ENCODE peak calls at places on chromosomes 12 and 14, in four cellular contexts. X is K562, Y is HepG2, B is GM12878. E is an unnamed sample.

GRCh38 chr14:104240426-104241157 is 102.2 kb downstream of the KIF26A start:
- DNase-seq in B (no peak), Y (no peak), X (no peak), E (peak)

GRCh38 chr14:22047105-22047504 is 373.5 kb upstream of the OR4E1 start:
- DNase-seq in Y (peak), X (no peak), B (no peak), E (no peak)

GRCh38 chr14:44339256-44339655 is 167.8 kb downstream of the FSCB start:
- DNase-seq in B (no peak), Y (no peak), X (no peak), E (no peak)

GRCh38 chr12:81617915-81618314 is 141.2 kb downstream of the PPFIA2 start:
- DNase-seq in Y (no peak), B (no peak), X (no peak), E (no peak)

GRCh38 chr14:101088395-101088667 is 184.8 kb upstream of the RTL1 start:
- DNase-seq in Y (no peak), B (no peak), X (no peak), E (no peak)

GRCh38 chr12:3872800-3873636 is at the start of gene PARP11:
- DNase-seq in X (peak), B (peak), Y (peak), E (peak)

GRCh38 chr12:107317751-107318553 is 224.6 kb upstream of the CRY1 start:
- DNase-seq in X (peak), B (no peak), Y (peak), E (peak)

GRCh38 chr12:113056631-113057488 is at the start of gene DTX1:
- DNase-seq in X (peak), B (no peak), Y (no peak), E (no peak)

GRCh38 chr14:66009104-66009503 is 477.1 kb upstream of the CCDC196 start:
- DNase-seq in X (no peak), Y (no peak), B (no peak), E (no peak)

GRCh38 chr12:94754653-94755052 is 104.3 kb upstream of the TMCC3 start:
- DNase-seq in B (no peak), Y (no peak), X (no peak), E (no peak)

GRCh38 chr14:31770271-31770670 is 209.1 kb downstream of the NUBPL start:
- DNase-seq in B (no peak), X (no peak), Y (no peak), E (no peak)

GRCh38 chr14:89000007-89000942 is 175.8 kb downstream of the TTC8 start:
- DNase-seq in B (no peak), Y (peak), X (peak), E (no peak)

GRCh38 chr12:26318661-26319068 is 123.3 kb downstream of the SSPN start:
- DNase-seq in X (peak), B (no peak), Y (peak), E (peak)

GRCh38 chr14:100030441-100031153 is 34.6 kb upstream of the EVL start:
- DNase-seq in B (no peak), X (no peak), Y (no peak), E (no peak)

GRCh38 chr12:24109381-24110039 is 160.0 kb upstream of the SOX5 start:
- DNase-seq in X (no peak), B (peak), Y (peak), E (no peak)

GRCh38 chr14:76870146-76870545 is 43.9 kb downstream of the LRRC74A start:
- DNase-seq in B (no peak), X (no peak), Y (peak), E (no peak)

GRCh38 chr14:106786697-106787096 is 1260.3 kb downstream of the TMEM121 start:
- DNase-seq in X (no peak), B (no peak), Y (no peak), E (no peak)

GRCh38 chr12:132324841-132325732 is 4.3 kb downstream of the GALNT9 start:
- DNase-seq in Y (no peak), X (no peak), B (no peak), E (no peak)

GRCh38 chr12:124317400-124317799 is 22.5 kb downstream of the RFLNA start:
- DNase-seq in Y (no peak), B (no peak), X (no peak), E (no peak)

GRCh38 chr12:107992870-107993451 is 136.1 kb upstream of the WSCD2 start:
- DNase-seq in B (peak), X (peak), Y (peak), E (peak)

GRCh38 chr12:5507536-5507935 is 75.6 kb downstream of the NTF3 start:
- DNase-seq in B (no peak), X (no peak), Y (no peak), E (no peak)

GRCh38 chr14:81849714-81850113 is 316.1 kb upstream of the SEL1L start:
- DNase-seq in B (no peak), X (no peak), Y (no peak), E (no peak)

GRCh38 chr14:75258079-75258802 is 20.4 kb upstream of the FOS start:
- DNase-seq in B (no peak), X (no peak), Y (no peak), E (no peak)

GRCh38 chr12:59695379-59695778 is 99.5 kb downstream of the SLC16A7 start:
- DNase-seq in B (no peak), Y (no peak), X (no peak), E (no peak)

GRCh38 chr12:14885718-14886201 is at the start of gene MGP:
- DNase-seq in X (no peak), Y (no peak), B (no peak), E (no peak)

GRCh38 chr12:106254724-106255123 is 6.9 kb upstream of the CKAP4 start:
- DNase-seq in Y (no peak), X (no peak), B (no peak), E (no peak)

GRCh38 chr14:102057480-102058114 is 29.2 kb downstream of the HSP90AA1 start:
- DNase-seq in X (no peak), B (no peak), Y (no peak), E (no peak)

GRCh38 chr14:61925043-61925442 is 162.8 kb downstream of the SNAPC1 start:
- DNase-seq in B (no peak), X (no peak), Y (peak), E (no peak)

GRCh38 chr14:94317259-94317658 is 5.9 kb downstream of the SERPINA6 start:
- DNase-seq in X (no peak), Y (peak), B (no peak), E (no peak)

GRCh38 chr14:94322648-94323570 is at the start of gene SERPINA6:
- DNase-seq in X (no peak), B (no peak), Y (peak), E (no peak)

GRCh38 chr14:94321421-94322271 is 1.5 kb downstream of the SERPINA6 start:
- DNase-seq in Y (no peak), X (no peak), B (no peak), E (no peak)

GRCh38 chr14:94316692-94317091 is 6.4 kb downstream of the SERPINA6 start:
- DNase-seq in Y (no peak), B (no peak), X (no peak), E (no peak)

DNA sequence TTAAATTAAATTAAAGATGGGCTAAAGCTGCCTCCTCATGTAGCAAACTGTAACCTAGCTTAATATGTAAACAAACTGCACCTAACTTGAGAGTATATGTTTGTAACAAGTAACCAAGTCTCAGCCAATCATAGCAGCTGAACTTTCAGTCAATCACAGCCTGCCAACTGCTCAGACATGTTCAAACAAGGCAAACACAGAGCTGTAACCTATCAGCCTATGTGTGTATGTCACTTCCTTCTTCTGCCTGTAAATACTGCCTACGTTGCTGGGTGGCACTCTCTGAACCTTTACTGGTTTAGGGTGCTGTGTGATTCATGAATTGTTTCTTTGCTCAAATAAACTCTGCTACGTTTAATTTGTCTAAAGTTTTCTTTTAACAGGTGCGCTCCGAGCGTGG is 2.9 kb downstream of the SERPINA6 start:
- DNase-seq in X (no peak), B (no peak), Y (peak), E (no peak)
- TF ChIP-seq RFX5 in X (no peak), B (no peak), Y (peak), E (no peak)

DNA sequence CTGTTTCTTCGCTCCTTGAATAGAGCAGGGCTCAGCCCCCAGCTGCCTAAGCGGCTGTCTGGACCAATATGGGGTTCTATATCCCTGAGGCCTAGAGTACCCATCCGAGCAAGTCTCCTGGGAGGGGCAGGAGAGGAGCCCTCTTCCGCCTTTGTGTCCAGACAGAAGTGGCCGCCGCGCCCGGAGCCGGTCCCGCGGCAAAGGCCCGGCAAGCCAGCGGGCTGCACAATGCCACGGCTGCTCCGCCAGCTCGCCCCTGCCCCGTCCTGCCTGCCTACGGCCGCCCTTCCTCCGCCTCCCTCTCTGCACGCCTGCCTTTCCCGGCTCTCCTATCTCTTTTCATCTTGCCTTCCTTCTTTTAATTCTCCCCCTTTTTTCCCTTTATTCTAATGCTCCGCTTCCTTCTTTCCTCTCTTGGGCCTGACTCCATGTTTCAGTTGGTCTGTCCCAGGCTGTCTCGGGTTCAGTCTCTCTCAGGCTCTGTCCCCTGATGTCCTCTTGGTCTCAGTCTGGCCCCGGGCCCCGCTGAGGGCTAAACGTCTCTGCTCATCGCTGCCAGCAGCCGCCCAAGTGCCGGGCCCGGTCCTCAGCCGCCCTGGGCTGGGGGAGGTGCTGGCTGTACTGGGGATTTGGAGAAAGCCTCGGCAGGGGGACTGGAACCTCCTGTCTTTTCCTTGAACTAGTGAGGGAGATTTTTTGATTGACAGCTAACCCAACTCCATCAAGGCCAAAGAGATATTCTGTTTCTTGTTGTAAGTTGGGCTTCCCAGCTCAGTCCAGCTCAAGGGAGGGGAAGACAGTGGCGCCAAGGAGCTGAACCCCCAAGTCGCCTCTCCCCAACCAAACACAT is 2.4 kb upstream of the HOXC9 start:
- DNase-seq in Y (no peak), X (no peak), B (no peak), E (no peak)
- TF ChIP-seq EZH2 in Y (no peak), X (no peak), B (peak), E (peak)

GRCh38 chr12:104505095-104505819 is 48.5 kb downstream of the CHST11 start:
- DNase-seq in B (peak), Y (no peak), X (no peak), E (no peak)
- TF ChIP-seq RFX5 in B (no peak), Y (no peak), X (no peak), E (no peak)

GRCh38 chr12:114668151-114668891 is 15.7 kb downstream of the TBX3 start:
- DNase-seq in Y (peak), B (no peak), X (peak), E (peak)

GRCh38 chr12:114670257-114670955 is 13.6 kb downstream of the TBX3 start:
- DNase-seq in Y (no peak), X (no peak), B (no peak), E (no peak)

GRCh38 chr12:114668905-114669304 is 15.1 kb downstream of the TBX3 start:
- DNase-seq in B (no peak), X (no peak), Y (peak), E (no peak)

GRCh38 chr12:114671321-114671663 is 12.7 kb downstream of the TBX3 start:
- DNase-seq in B (no peak), X (no peak), Y (no peak), E (no peak)

DNA sequence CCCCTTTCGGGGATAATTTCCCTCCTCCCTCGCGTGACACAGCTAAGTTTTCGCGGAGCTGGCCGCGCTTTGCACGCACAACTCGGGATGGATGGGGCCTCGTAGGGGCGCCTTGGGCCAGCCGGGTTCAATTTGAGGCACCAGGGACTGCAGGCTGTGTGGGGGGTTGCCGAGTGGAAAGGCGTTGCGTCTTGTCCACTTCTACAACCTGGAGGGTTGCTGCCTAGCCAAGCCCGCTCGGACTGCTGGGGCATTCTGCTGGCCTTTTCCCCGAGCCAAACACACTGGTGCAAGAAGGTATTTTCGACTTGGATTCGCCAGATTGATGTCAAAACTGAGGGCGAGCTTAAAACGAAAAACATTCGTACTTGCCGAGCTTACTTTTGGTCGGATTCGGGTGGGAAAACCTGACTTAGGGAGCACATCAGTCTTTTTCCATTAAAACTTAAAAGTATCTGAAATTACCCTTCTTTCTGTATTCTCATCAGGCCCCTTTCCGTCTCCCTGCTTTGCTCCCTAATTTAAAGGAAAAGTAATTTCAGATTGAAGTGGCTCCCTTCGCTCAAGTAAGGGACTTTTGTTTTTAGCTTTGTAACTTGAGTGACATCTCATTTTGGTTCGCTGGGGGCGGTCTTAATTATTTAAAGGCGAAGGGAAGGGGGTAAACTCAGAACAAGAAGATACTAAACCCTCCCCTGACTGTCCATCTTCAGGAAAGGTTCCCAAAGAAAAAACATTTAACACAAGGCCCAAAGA is 14.3 kb downstream of the TBX3 start:
- DNase-seq in B (no peak), X (no peak), Y (peak), E (no peak)
- TF ChIP-seq EZH2 in B (no peak), X (peak), Y (no peak), E (peak)